ENCODE peak calls at places on chromosomes 3 and 15, in eight cellular contexts. E is stimulated activated CD8-positive, alpha-beta memory T cell treated with anti-CD3 and anti-CD28 coated beads, Interleukin-4, amount 100 ng/mL, for 4 hours; K is NCI-H510A treated with DMSO at 0.1 percent for 48 hours; J is NCI-H1092; C is testis; O is Daoy; U is foreskin melanocyte; D is putamen. F is an unnamed sample.

GRCh38 chr3:46811615-46812236 is 51.5 kb downstream of the MYL3 start:
- DNase-seq in E (no peak), K (peak), J (no peak), C (no peak), O (no peak), U (no peak), D (no peak), F (no peak)

GRCh38 chr3:104438761-104439160 is 927.9 kb upstream of the ALCAM start:
- DNase-seq in E (no peak), K (no peak), J (no peak), C (no peak), O (no peak), U (no peak), D (no peak), F (no peak)

GRCh38 chr3:114527036-114527644 is 233.3 kb downstream of the TIGIT start:
- DNase-seq in E (no peak), K (no peak), J (no peak), C (no peak), O (peak), U (no peak), D (no peak), F (no peak)

GRCh38 chr3:157261000-157261399 is 101.1 kb upstream of the CCNL1 start:
- DNase-seq in E (no peak), K (no peak), J (no peak), C (peak), O (no peak), U (peak), D (no peak), F (no peak)

GRCh38 chr3:134364936-134365765 is 9.1 kb downstream of the AMOTL2 start:
- DNase-seq in E (no peak), K (no peak), J (no peak), C (no peak), O (no peak), U (no peak), D (no peak), F (no peak)

GRCh38 chr15:59170295-59170881 is 36.3 kb upstream of the LDHAL6B start:
- DNase-seq in E (no peak), K (peak), J (no peak), C (no peak), O (peak), U (no peak), D (no peak), F (peak)

GRCh38 chr3:45631486-45631885 is 36.9 kb downstream of the LIMD1 start:
- DNase-seq in E (no peak), K (no peak), J (no peak), C (no peak), O (no peak), U (no peak), D (no peak), F (no peak)

GRCh38 chr3:101677436-101678286 is 729 bp upstream of the ZBTB11 start:
- DNase-seq in E (no peak), K (no peak), J (no peak), C (no peak), O (no peak), U (no peak), D (no peak), F (no peak)

GRCh38 chr3:184050217-184050847 is 2.5 kb upstream of the HTR3C start:
- DNase-seq in E (no peak), K (peak), J (no peak), C (no peak), O (no peak), U (no peak), D (no peak), F (no peak)

GRCh38 chr15:40240619-40241304 is 1.9 kb downstream of the PAK6 start:
- DNase-seq in E (no peak), K (no peak), J (no peak), C (no peak), O (no peak), U (no peak), D (no peak), F (no peak)